ENCODE peak calls at places on chromosomes 4 and X, in ten cellular contexts. F is ovary, N is adrenal gland, Z is lower leg skin, O is transverse colon, B is right lobe of liver, S is uterus, I is GM12892, U is suprapubic skin, A is IMR-90. H is an unnamed sample.

GRCh38 chr4:175560628-175561027 is 251.4 kb downstream of the GPM6A start:
- DNase-seq in F (no peak), N (no peak), Z (no peak), O (no peak), B (no peak), S (no peak), I (no peak), U (no peak), A (peak; percentile 5), H (no peak)

GRCh38 chr4:38782452-38783108 is at the start of gene TLR10:
- DNase-seq in F (no peak), N (peak; percentile 57), Z (no peak), O (peak; percentile 46), B (no peak), S (no peak), I (no peak), U (no peak), A (peak; percentile 52), H (peak; percentile 57)

GRCh38 chr4:148962539-148963290 is 520.5 kb upstream of the NR3C2 start:
- DNase-seq in F (no peak), N (no peak), Z (no peak), O (no peak), B (no peak), S (no peak), I (no peak), U (no peak), A (peak; percentile 73), H (no peak)

GRCh38 chr4:37243722-37244582 is 591 bp upstream of the NWD2 start:
- DNase-seq in F (no peak), N (no peak), Z (no peak), O (peak; percentile 12), B (no peak), S (no peak), I (no peak), U (no peak), A (no peak), H (peak; percentile 8)

GRCh38 chrX:43655151-43655676 is 885 bp upstream of the MAOA start:
- DNase-seq in F (no peak), N (peak; percentile 58), Z (peak; percentile 86), O (peak; percentile 34), B (no peak), S (peak; percentile 43), I (no peak), U (peak; percentile 78), A (peak; percentile 3), H (peak; percentile 46)

GRCh38 chr4:1554876-1555265 is 129.2 kb downstream of the FAM53A start:
- DNase-seq in F (no peak), N (no peak), Z (no peak), O (no peak), B (no peak), S (no peak), I (no peak), U (no peak), A (no peak), H (no peak)

GRCh38 chr4:180281726-180282125 is 1961.5 kb upstream of the TENM3 start:
- DNase-seq in F (no peak), N (no peak), Z (no peak), O (no peak), B (no peak), S (no peak), I (no peak), U (no peak), A (no peak), H (no peak)

GRCh38 chrX:129013574-129013973 is 509.7 kb downstream of the SMARCA1 start:
- DNase-seq in F (no peak), N (no peak), Z (no peak), O (no peak), B (no peak), S (no peak), I (no peak), U (no peak), A (no peak), H (no peak)

GRCh38 chrX:70044541-70045245 is 5.0 kb downstream of the AWAT2 start:
- DNase-seq in F (no peak), N (no peak), Z (peak; percentile 61), O (no peak), B (no peak), S (no peak), I (no peak), U (no peak), A (peak; percentile 43), H (no peak)

GRCh38 chrX:630007-630921 is at the start of gene SHOX:
- DNase-seq in F (no peak), N (no peak), Z (no peak), O (no peak), B (no peak), S (no peak), I (no peak), U (peak; percentile 70), A (no peak), H (no peak)

GRCh38 chrX:110051559-110051958 is 48.6 kb downstream of the TMEM164 start:
- DNase-seq in F (no peak), N (no peak), Z (no peak), O (no peak), B (no peak), S (no peak), I (no peak), U (no peak), A (peak; percentile 11), H (no peak)

GRCh38 chrX:110053453-110053852 is 50.5 kb downstream of the TMEM164 start:
- DNase-seq in F (no peak), N (no peak), Z (no peak), O (no peak), B (no peak), S (no peak), I (no peak), U (no peak), A (no peak), H (no peak)

GRCh38 chrX:110059410-110059809 is 56.5 kb downstream of the TMEM164 start:
- DNase-seq in F (no peak), N (no peak), Z (no peak), O (no peak), B (no peak), S (no peak), I (no peak), U (no peak), A (no peak), H (no peak)

GRCh38 chrX:110056419-110056818 is 53.5 kb downstream of the TMEM164 start:
- DNase-seq in F (no peak), N (no peak), Z (no peak), O (no peak), B (no peak), S (no peak), I (no peak), U (no peak), A (no peak), H (no peak)

GRCh38 chrX:110055616-110056015 is 52.7 kb downstream of the TMEM164 start:
- DNase-seq in F (no peak), N (no peak), Z (no peak), O (no peak), B (no peak), S (no peak), I (no peak), U (no peak), A (peak; percentile 20), H (no peak)
- TF ChIP-seq POLR2A in F (no peak), N (no peak), Z (no peak), O (no peak), B (no peak), S (no peak), I (no peak), U (no peak), A (no peak), H (no peak)

GRCh38 chrX:53422915-53423268 is 219 bp downstream of the RIBC1 start:
- DNase-seq in F (no peak), N (no peak), Z (no peak), O (no peak), B (no peak), S (no peak), I (no peak), U (no peak), A (no peak), H (no peak)

GRCh38 chrX:53421772-53422090 is 723 bp downstream of the SMC1A start:
- DNase-seq in F (no peak), N (no peak), Z (no peak), O (no peak), B (no peak), S (no peak), I (no peak), U (no peak), A (no peak), H (no peak)

GRCh38 chrX:53421125-53421524 is 1.3 kb downstream of the SMC1A start:
- DNase-seq in F (no peak), N (no peak), Z (no peak), O (no peak), B (no peak), S (no peak), I (no peak), U (no peak), A (no peak), H (peak; percentile 28)

GRCh38 chrX:53422091-53422914 is at the start of the genes RIBC1 and SMC1A:
- DNase-seq in F (peak; percentile 100), N (peak; percentile 100), Z (peak; percentile 99), O (peak; percentile 99), B (peak; percentile 98), S (peak; percentile 100), I (peak; percentile 94), U (peak; percentile 97), A (peak; percentile 98), H (peak; percentile 97)
- TF ChIP-seq POLR2A in F (peak; percentile 71), N (peak; percentile 59), Z (no peak), O (peak; percentile 65), B (peak; percentile 66), S (peak; percentile 71), I (peak; percentile 84), U (peak; percentile 66), A (peak; percentile 89), H (peak; percentile 90)

GRCh38 chr4:140152015-140152703 is 1.8 kb downstream of the MAML3 start:
- DNase-seq in F (peak; percentile 86), N (peak; percentile 73), Z (peak; percentile 93), O (peak; percentile 83), B (peak; percentile 86), S (peak; percentile 78), I (peak; percentile 31), U (peak; percentile 86), A (no peak), H (peak; percentile 72)

GRCh38 chr4:140152760-140153418 is 1.1 kb downstream of the MAML3 start:
- DNase-seq in F (peak; percentile 82), N (peak; percentile 76), Z (peak; percentile 94), O (peak; percentile 61), B (peak; percentile 71), S (peak; percentile 66), I (peak; percentile 10), U (peak; percentile 86), A (peak; percentile 44), H (peak; percentile 65)

GRCh38 chr4:140154572-140154891 is 548 bp upstream of the MAML3 start:
- DNase-seq in F (no peak), N (no peak), Z (no peak), O (no peak), B (no peak), S (no peak), I (no peak), U (no peak), A (no peak), H (no peak)

GRCh38 chr4:140153419-140153743 is 603 bp downstream of the MAML3 start:
- DNase-seq in F (no peak), N (no peak), Z (no peak), O (no peak), B (no peak), S (no peak), I (no peak), U (no peak), A (no peak), H (no peak)

GRCh38 chr4:140153744-140154571 is at the start of gene MAML3:
- DNase-seq in F (peak; percentile 96), N (peak; percentile 96), Z (peak; percentile 98), O (peak; percentile 95), B (peak; percentile 96), S (peak; percentile 95), I (peak; percentile 39), U (peak; percentile 96), A (peak; percentile 96), H (peak; percentile 97)
- TF ChIP-seq POLR2A in F (peak; percentile 78), N (peak; percentile 90), Z (no peak), O (peak; percentile 90), B (peak; percentile 89), S (peak; percentile 65), I (no peak), U (no peak), A (peak; percentile 62), H (peak; percentile 71)

GRCh38 chr4:169270810-169271691 is at the start of gene SH3RF1:
- DNase-seq in F (peak; percentile 93), N (peak; percentile 82), Z (peak; percentile 97), O (peak; percentile 88), B (peak; percentile 90), S (peak; percentile 90), I (peak; percentile 60), U (peak; percentile 89), A (peak; percentile 82), H (peak; percentile 85)
- TF ChIP-seq POLR2A in F (peak; percentile 92), N (peak; percentile 81), Z (no peak), O (peak; percentile 91), B (peak; percentile 90), S (peak; percentile 74), I (no peak), U (peak; percentile 72), A (peak; percentile 95), H (no peak)